ENCODE peak calls at places on chromosomes 12 and 14, in four cellular contexts. T, P, Q and C are unnamed samples.
A peak's percentile ranks its signal among the peaks of the same experiment; 100 is the strongest.

GRCh38 chr14:53516261-53516774 is 363.2 kb upstream of the DDHD1 start:
- DNase-seq in T (no peak), P (no peak), Q (no peak), C (no peak)

GRCh38 chr12:124410354-124411175 is 115.7 kb downstream of the RFLNA start:
- DNase-seq in T (no peak), P (no peak), Q (no peak), C (no peak)

GRCh38 chr14:102496955-102497744 is 12.4 kb downstream of the ANKRD9 start:
- DNase-seq in T (no peak), P (no peak), Q (no peak), C (no peak)

GRCh38 chr14:49203676-49204075 is 382.5 kb downstream of the RPS29 start:
- DNase-seq in T (no peak), P (no peak), Q (no peak), C (no peak)

GRCh38 chr12:95096852-95097251 is 23.4 kb upstream of the NR2C1 start:
- DNase-seq in T (no peak), P (no peak), Q (no peak), C (no peak)

GRCh38 chr14:27995688-27996087 is 770.9 kb upstream of the FOXG1 start:
- DNase-seq in T (no peak), P (no peak), Q (no peak), C (no peak)

GRCh38 chr14:55976219-55976618 is 142.0 kb upstream of the PELI2 start:
- DNase-seq in T (no peak), P (no peak), Q (peak; percentile 4), C (no peak)

GRCh38 chr14:106842687-106843086 is 1316.3 kb downstream of the TMEM121 start:
- DNase-seq in T (no peak), P (no peak), Q (no peak), C (no peak)

GRCh38 chr14:28975084-28975483 is 208.5 kb downstream of the FOXG1 start:
- DNase-seq in T (no peak), P (no peak), Q (no peak), C (no peak)

GRCh38 chr12:7376196-7376595 is 67.8 kb downstream of the CD163L1 start:
- DNase-seq in T (no peak), P (no peak), Q (no peak), C (no peak)

GRCh38 chr12:62977419-62977818 is 42.5 kb upstream of the PPM1H start:
- DNase-seq in T (no peak), P (no peak), Q (peak; percentile 8), C (no peak)

GRCh38 chr14:46063872-46064271 is 587.7 kb downstream of the RPL10L start:
- DNase-seq in T (no peak), P (no peak), Q (no peak), C (no peak)

GRCh38 chr14:54253195-54253947 is 143.4 kb upstream of the CDKN3 start:
- DNase-seq in T (no peak), P (no peak), Q (peak; percentile 91), C (no peak)

GRCh38 chr14:50106178-50106577 is 10.2 kb downstream of the VCPKMT start:
- DNase-seq in T (no peak), P (no peak), Q (no peak), C (no peak)

GRCh38 chr12:10503460-10503859 is 2.2 kb upstream of the EIF2S3B start:
- DNase-seq in T (no peak), P (no peak), Q (no peak), C (no peak)

GRCh38 chr14:64762044-64763034 is 58.1 kb downstream of the PLEKHG3 start:
- DNase-seq in T (peak; percentile 81), P (peak; percentile 63), Q (peak; percentile 51), C (no peak)
- TF ChIP-seq POLR2A in T (no peak), P (no peak), Q (no peak), C (no peak)

GRCh38 chr14:73715707-73716106 is 1.5 kb upstream of the PNMA1 start:
- DNase-seq in T (no peak), P (no peak), Q (no peak), C (no peak)
- TF ChIP-seq POLR2A in T (no peak), P (no peak), Q (no peak), C (no peak)

GRCh38 chr14:91367173-91368171 is 50.1 kb downstream of the CCDC88C start:
- DNase-seq in T (no peak), P (no peak), Q (no peak), C (no peak)
- TF ChIP-seq POLR2A in T (no peak), P (no peak), Q (no peak), C (no peak)

DNA sequence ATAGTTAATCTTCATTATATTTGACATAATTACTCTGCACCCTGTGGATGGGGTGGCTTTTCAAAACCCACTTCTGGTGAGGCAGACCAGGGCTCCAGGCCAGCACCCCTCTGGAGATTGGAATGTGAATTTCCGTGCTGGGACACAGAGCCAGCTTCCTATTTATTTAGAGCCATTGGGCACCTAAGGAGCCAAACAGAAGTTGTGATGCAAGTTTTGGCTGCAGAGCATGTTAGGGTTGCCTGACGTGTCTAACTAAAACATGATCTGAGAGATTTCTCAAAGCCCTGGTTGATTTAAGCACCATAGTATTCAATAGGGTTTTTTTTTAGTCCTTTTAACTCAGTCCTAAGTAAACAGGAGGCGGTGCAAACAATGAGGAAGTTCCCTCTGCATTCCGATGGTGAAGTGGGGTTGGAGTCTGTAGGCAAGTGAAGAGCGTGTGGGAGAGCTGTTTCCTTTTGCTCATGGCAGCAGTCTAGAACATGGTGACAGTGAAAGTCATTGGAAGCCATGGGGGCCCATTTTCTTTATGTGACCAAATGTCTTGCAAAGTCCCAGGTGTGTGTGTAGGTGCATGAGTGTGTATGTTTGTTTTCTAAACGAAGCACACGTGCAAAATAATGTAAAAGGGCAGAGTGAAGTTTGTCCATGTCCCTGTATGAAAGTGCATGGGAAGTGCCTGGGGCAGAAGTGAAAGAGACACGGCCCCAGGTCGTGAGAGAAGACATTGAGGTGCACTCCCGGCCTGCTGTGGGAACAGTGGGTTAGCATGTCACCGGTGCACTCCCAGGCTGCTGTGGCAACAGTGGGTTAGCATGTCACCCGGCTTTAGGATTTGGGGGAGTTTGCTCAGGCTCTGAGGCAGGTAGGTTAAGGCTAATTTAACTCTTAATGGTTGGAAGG is 117.7 kb downstream of the PRKCH start:
- DNase-seq in T (no peak), P (peak; percentile 78), Q (no peak), C (no peak)
- TF ChIP-seq POLR2A in T (no peak), P (no peak), Q (no peak), C (no peak)

GRCh38 chr12:79433465-79434072 is 257.2 kb downstream of the PAWR start:
- DNase-seq in T (no peak), P (no peak), Q (no peak), C (no peak)
- TF ChIP-seq POLR2A in T (no peak), P (no peak), Q (no peak), C (no peak)

GRCh38 chr12:4355843-4356327 is 23.6 kb downstream of the FGF23 start:
- DNase-seq in T (no peak), P (no peak), Q (peak; percentile 41), C (no peak)
- TF ChIP-seq POLR2A in T (no peak), P (no peak), Q (no peak), C (no peak)

GRCh38 chr12:51907864-51908425 is 641 bp downstream of the ACVRL1 start:
- DNase-seq in T (peak; percentile 58), P (no peak), Q (no peak), C (no peak)

GRCh38 chr12:51906452-51907082 is 737 bp upstream of the ACVRL1 start:
- DNase-seq in T (no peak), P (no peak), Q (no peak), C (no peak)

GRCh38 chr12:51904951-51905471 is 2.3 kb upstream of the ACVRL1 start:
- DNase-seq in T (no peak), P (no peak), Q (no peak), C (no peak)

GRCh38 chr12:51907083-51907863 is at the start of gene ACVRL1:
- DNase-seq in T (peak; percentile 73), P (no peak), Q (no peak), C (no peak)

DNA sequence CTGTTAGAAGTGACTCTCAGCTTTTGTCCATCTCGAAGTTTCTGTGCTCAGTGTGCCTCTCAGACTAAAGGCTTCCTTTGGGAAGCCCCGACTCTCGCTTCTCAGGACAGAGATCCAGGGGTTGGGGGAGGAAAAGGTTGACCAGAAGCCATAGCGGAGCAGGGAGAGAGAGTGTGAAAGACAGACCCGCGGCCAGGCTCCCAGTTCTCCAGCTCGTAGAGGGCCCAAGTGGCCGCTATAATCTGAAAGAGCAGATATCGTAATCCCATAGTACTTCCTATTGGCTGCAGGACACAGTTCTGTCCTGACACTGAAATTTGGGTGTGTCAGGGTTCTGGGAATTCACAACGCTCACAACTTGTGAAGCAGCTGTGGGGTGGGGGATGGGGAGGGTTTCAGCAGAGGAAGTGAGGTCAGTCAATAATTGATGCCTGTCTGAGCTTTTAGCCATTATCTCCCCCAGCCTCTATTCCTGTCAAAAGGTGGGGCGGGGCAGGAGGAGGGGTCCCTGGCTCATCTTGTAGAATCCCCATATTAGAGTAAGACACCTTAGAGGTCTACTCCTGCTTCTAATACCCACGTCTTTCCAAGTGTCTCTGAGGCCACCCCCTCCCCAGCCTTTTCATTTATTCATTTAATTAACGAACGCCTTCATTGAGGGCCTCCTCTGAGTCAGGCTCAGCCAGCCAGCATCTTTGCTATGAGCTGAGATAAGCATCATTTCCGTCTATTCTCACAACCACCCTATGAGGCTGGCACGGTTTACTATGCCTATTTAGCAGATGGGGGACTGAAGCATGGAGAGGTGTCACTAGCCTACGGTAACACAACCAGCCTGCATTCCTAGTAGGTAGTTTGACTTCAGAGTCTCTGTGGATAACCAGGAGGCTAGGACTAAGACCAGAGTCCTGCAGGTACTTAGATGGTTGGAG is 1.5 kb upstream of the ACVRL1 start:
- DNase-seq in T (no peak), P (peak; percentile 83), Q (no peak), C (no peak)
- TF ChIP-seq POLR2A in T (no peak), P (no peak), Q (no peak), C (no peak)

DNA sequence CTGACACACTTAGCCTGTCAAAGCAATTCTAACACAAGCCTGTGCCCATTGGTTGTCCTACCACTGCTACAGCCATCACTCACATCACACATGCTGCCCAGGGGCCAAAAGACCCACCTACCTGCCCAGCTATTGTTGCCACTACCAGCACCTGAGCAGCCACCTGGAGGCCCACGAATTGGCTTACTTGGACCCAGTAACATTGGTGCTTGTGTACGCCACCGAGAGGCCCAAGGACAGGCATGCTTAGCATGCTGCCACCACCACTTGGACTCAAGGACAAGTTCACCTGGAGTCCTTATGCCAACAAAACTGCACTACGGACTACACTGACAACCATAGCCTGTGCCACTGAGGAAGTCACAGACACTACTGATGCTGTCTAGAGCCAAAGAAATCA is 221.1 kb downstream of the SLC38A4 start:
- DNase-seq in T (no peak), P (no peak), Q (no peak), C (no peak)
- TF ChIP-seq POLR2A in T (no peak), P (no peak), Q (no peak), C (no peak)

GRCh38 chr14:70821916-70822705 is 12.8 kb upstream of the MAP3K9 start:
- DNase-seq in T (peak; percentile 89), P (no peak), Q (no peak), C (no peak)
- TF ChIP-seq POLR2A in T (no peak), P (no peak), Q (no peak), C (peak; percentile 37)

GRCh38 chr12:103929051-103929908 is 930 bp upstream of the HSP90B1 start:
- DNase-seq in T (peak; percentile 96), P (peak; percentile 79), Q (peak; percentile 78), C (peak; percentile 84)
- TF ChIP-seq POLR2A in T (no peak), P (no peak), Q (peak; percentile 69), C (no peak)